ENCODE peak calls at places on chromosomes 6 and 20, in five cellular contexts. One of them, this sample, is unnamed.

GRCh38 chr20:3696745-3697587 is 15.2 kb upstream of the ADAM33 start:
- DNase-seq in gastrocnemius medialis: no peak
- DNase-seq in A549: no peak
- DNase-seq in stomach: no peak
- DNase-seq in HCT116: no peak
- DNase-seq in this sample: no peak

GRCh38 chr20:35311409-35311808 is 19.2 kb upstream of the FAM83C start:
- DNase-seq in gastrocnemius medialis: no peak
- DNase-seq in HCT116: peak
- DNase-seq in stomach: no peak
- DNase-seq in A549: peak
- DNase-seq in this sample: no peak

GRCh38 chr20:61925555-61926252 is 140.0 kb downstream of the TAF4 start:
- DNase-seq in A549: no peak
- DNase-seq in gastrocnemius medialis: no peak
- DNase-seq in HCT116: peak
- DNase-seq in stomach: no peak
- DNase-seq in this sample: peak

GRCh38 chr6:165985926-165986646 is 181.6 kb downstream of the TBXT start:
- DNase-seq in gastrocnemius medialis: no peak
- DNase-seq in A549: peak
- DNase-seq in stomach: no peak
- DNase-seq in HCT116: no peak
- DNase-seq in this sample: no peak

GRCh38 chr6:113445201-113445600 is 411.9 kb upstream of the MARCKS start:
- DNase-seq in gastrocnemius medialis: no peak
- DNase-seq in HCT116: no peak
- DNase-seq in A549: no peak
- DNase-seq in stomach: no peak
- DNase-seq in this sample: no peak

GRCh38 chr6:16773376-16773775 is 12.1 kb upstream of the ATXN1 start:
- DNase-seq in HCT116: no peak
- DNase-seq in gastrocnemius medialis: no peak
- DNase-seq in A549: no peak
- DNase-seq in stomach: no peak
- DNase-seq in this sample: no peak

GRCh38 chr6:14001329-14002012 is 76.7 kb downstream of the RNF182 start:
- DNase-seq in HCT116: peak
- DNase-seq in stomach: no peak
- DNase-seq in gastrocnemius medialis: no peak
- DNase-seq in A549: peak
- DNase-seq in this sample: peak

GRCh38 chr20:35048739-35049138 is 43.9 kb downstream of the TRPC4AP start:
- DNase-seq in gastrocnemius medialis: no peak
- DNase-seq in A549: no peak
- DNase-seq in stomach: no peak
- DNase-seq in HCT116: no peak
- DNase-seq in this sample: no peak

GRCh38 chr20:35145141-35145564 is 2.0 kb downstream of the EDEM2 start:
- DNase-seq in HCT116: peak
- DNase-seq in A549: peak
- DNase-seq in stomach: no peak
- DNase-seq in gastrocnemius medialis: no peak
- DNase-seq in this sample: no peak

GRCh38 chr6:158912591-158912990 is 87.4 kb downstream of the RSPH3 start:
- DNase-seq in stomach: no peak
- DNase-seq in gastrocnemius medialis: no peak
- DNase-seq in HCT116: no peak
- DNase-seq in A549: no peak
- DNase-seq in this sample: no peak

GRCh38 chr6:47111685-47112084 is 69.6 kb upstream of the ADGRF1 start:
- DNase-seq in stomach: no peak
- DNase-seq in A549: peak
- DNase-seq in gastrocnemius medialis: no peak
- DNase-seq in HCT116: no peak
- DNase-seq in this sample: no peak

GRCh38 chr6:165986647-165987482 is 180.8 kb downstream of the TBXT start:
- DNase-seq in stomach: no peak
- DNase-seq in gastrocnemius medialis: no peak
- DNase-seq in A549: peak
- DNase-seq in HCT116: no peak
- DNase-seq in this sample: no peak

GRCh38 chr20:877814-878213 is 38.3 kb downstream of the ANGPT4 start:
- DNase-seq in A549: no peak
- DNase-seq in HCT116: no peak
- DNase-seq in gastrocnemius medialis: no peak
- DNase-seq in stomach: no peak
- DNase-seq in this sample: no peak

DNA sequence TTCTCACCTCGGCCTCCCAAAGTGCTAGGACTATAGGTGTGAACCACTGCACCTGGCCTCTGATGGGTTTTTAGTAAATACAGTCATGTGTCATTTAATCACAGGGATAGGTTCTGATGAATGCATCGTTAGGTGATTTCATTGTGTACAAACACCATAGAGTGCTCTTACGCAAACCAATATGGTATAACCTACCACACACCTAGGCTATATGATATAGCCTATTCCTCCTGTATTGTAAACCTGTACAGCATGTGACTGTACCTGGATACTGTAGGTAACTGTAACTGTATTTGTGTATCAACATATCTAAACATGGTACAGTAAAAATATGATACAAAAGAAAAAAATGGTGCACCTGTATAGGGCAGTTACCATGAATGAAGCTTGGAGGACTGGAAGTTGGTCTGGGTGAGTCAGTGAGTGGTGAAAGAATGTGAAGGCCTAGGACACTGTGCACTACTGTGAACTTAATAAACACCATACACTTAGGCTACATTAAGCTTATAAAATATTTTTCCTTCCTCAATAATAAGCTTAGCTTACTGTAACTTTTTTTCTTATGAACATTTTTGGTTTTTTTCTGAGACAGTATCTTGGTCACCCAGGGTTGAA is 10.0 kb downstream of the BICRAL start:
- DNase-seq in stomach: no peak
- DNase-seq in HCT116: no peak
- DNase-seq in gastrocnemius medialis: no peak
- DNase-seq in A549: no peak
- DNase-seq in this sample: no peak
- TF ChIP-seq POLR2A in stomach: no peak
- TF ChIP-seq POLR2A in HCT116: no peak
- TF ChIP-seq POLR2A in gastrocnemius medialis: no peak
- TF ChIP-seq POLR2A in A549: no peak
- TF ChIP-seq POLR2A in this sample: no peak

GRCh38 chr6:88963139-88964090 is at the start of gene RNGTT:
- DNase-seq in HCT116: peak
- DNase-seq in stomach: peak
- DNase-seq in A549: peak
- DNase-seq in gastrocnemius medialis: peak
- DNase-seq in this sample: peak
- TF ChIP-seq POLR2A in HCT116: peak
- TF ChIP-seq POLR2A in stomach: no peak
- TF ChIP-seq POLR2A in A549: peak
- TF ChIP-seq POLR2A in gastrocnemius medialis: peak
- TF ChIP-seq POLR2A in this sample: peak

GRCh38 chr20:23152308-23152892 is 66.3 kb upstream of the CD93 start:
- DNase-seq in stomach: peak
- DNase-seq in A549: peak
- DNase-seq in gastrocnemius medialis: peak
- DNase-seq in HCT116: no peak
- DNase-seq in this sample: no peak
- TF ChIP-seq POLR2A in stomach: no peak
- TF ChIP-seq POLR2A in A549: no peak
- TF ChIP-seq POLR2A in gastrocnemius medialis: peak
- TF ChIP-seq POLR2A in HCT116: no peak
- TF ChIP-seq POLR2A in this sample: no peak

DNA sequence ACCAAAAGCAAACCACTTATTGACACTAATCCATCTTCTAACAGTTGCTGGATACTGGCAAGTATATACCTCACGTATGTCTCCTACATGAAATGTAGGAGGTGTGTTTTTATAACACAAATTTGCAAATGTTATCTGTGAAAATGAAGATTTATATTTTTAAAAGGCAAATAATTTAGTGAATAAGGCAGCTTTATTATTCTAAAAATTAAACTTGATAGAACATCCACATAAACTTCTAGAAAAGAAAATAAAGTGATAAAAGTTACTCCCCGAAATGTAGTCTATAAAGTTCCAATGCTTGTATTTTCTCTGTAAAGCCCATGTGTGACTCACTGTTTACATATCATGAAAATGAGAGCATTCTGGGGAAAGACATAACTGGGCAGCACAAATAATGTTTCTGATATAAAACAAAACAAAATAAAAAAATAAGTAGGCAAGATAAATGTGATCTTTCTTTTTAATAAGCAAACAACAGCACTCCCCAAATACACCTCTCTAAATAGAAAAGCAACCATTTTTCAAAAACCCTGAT is 84.4 kb downstream of the MAP7 start:
- DNase-seq in stomach: no peak
- DNase-seq in gastrocnemius medialis: no peak
- DNase-seq in A549: no peak
- DNase-seq in HCT116: no peak
- DNase-seq in this sample: no peak
- TF ChIP-seq POLR2A in stomach: no peak
- TF ChIP-seq POLR2A in gastrocnemius medialis: no peak
- TF ChIP-seq POLR2A in A549: no peak
- TF ChIP-seq POLR2A in HCT116: no peak
- TF ChIP-seq POLR2A in this sample: no peak

This sample was measured in H54.